ENCODE peak calls at places on chromosomes 16 and 17, in four cellular contexts. One of them, this sample, is unnamed.

GRCh38 chr17:44203731-44204452 is 4.2 kb upstream of the ATXN7L3 start:
- DNase-seq in heart right ventricle: no peak
- DNase-seq in endodermal cell: peak; percentile 91
- DNase-seq in tibial artery: peak; percentile 39
- DNase-seq in this sample: no peak

GRCh38 chr16:4016648-4017047 is 99.6 kb downstream of the ADCY9 start:
- DNase-seq in heart right ventricle: no peak
- DNase-seq in endodermal cell: no peak
- DNase-seq in tibial artery: no peak
- DNase-seq in this sample: no peak

GRCh38 chr16:69364088-69364487 is 12.5 kb upstream of the TMED6 start:
- DNase-seq in endodermal cell: no peak
- DNase-seq in tibial artery: no peak
- DNase-seq in heart right ventricle: no peak
- DNase-seq in this sample: no peak

GRCh38 chr16:19607610-19608280 is 52.2 kb downstream of the VPS35L start:
- DNase-seq in endodermal cell: no peak
- DNase-seq in tibial artery: no peak
- DNase-seq in heart right ventricle: no peak
- DNase-seq in this sample: no peak

GRCh38 chr17:41211845-41212466 is 14.5 kb upstream of the KRTAP9-2 start:
- DNase-seq in tibial artery: no peak
- DNase-seq in endodermal cell: no peak
- DNase-seq in heart right ventricle: no peak
- DNase-seq in this sample: no peak

GRCh38 chr17:10620823-10621222 is 36.3 kb downstream of the MYH3 start:
- DNase-seq in tibial artery: no peak
- DNase-seq in heart right ventricle: no peak
- DNase-seq in endodermal cell: no peak
- DNase-seq in this sample: no peak

GRCh38 chr17:57984936-57985674 is 2.9 kb downstream of the VEZF1 start:
- DNase-seq in heart right ventricle: no peak
- DNase-seq in tibial artery: no peak
- DNase-seq in endodermal cell: no peak
- DNase-seq in this sample: no peak

GRCh38 chr16:71499775-71500364 is 10.7 kb upstream of the ZNF19 start:
- DNase-seq in tibial artery: no peak
- DNase-seq in endodermal cell: peak; percentile 79
- DNase-seq in heart right ventricle: no peak
- DNase-seq in this sample: peak; percentile 47

GRCh38 chr16:53717577-53717976 is 13.6 kb downstream of the FTO start:
- DNase-seq in endodermal cell: no peak
- DNase-seq in tibial artery: no peak
- DNase-seq in heart right ventricle: no peak
- DNase-seq in this sample: no peak

GRCh38 chr17:77944390-77945222 is 13.9 kb upstream of the TNRC6C start:
- DNase-seq in heart right ventricle: no peak
- DNase-seq in tibial artery: no peak
- DNase-seq in endodermal cell: no peak
- DNase-seq in this sample: no peak

GRCh38 chr16:27500801-27501200 is 48.9 kb downstream of the GTF3C1 start:
- DNase-seq in tibial artery: no peak
- DNase-seq in heart right ventricle: no peak
- DNase-seq in endodermal cell: no peak
- DNase-seq in this sample: no peak

GRCh38 chr17:8142887-8143580 is 9.2 kb downstream of the PER1 start:
- DNase-seq in endodermal cell: peak; percentile 44
- DNase-seq in heart right ventricle: no peak
- DNase-seq in tibial artery: no peak
- DNase-seq in this sample: no peak

GRCh38 chr16:9787717-9788116 is 394.5 kb downstream of the GRIN2A start:
- DNase-seq in tibial artery: no peak
- DNase-seq in heart right ventricle: no peak
- DNase-seq in endodermal cell: no peak
- DNase-seq in this sample: no peak

GRCh38 chr16:5512037-5512436 is 414.4 kb upstream of the EEF2KMT start:
- DNase-seq in heart right ventricle: no peak
- DNase-seq in tibial artery: no peak
- DNase-seq in endodermal cell: no peak
- DNase-seq in this sample: no peak

GRCh38 chr17:39752241-39752831 is 14.6 kb downstream of the GRB7 start:
- DNase-seq in tibial artery: no peak
- DNase-seq in endodermal cell: peak; percentile 64
- DNase-seq in heart right ventricle: no peak
- DNase-seq in this sample: no peak

GRCh38 chr16:1464196-1464893 is 10.5 kb downstream of the CLCN7 start:
- DNase-seq in tibial artery: no peak
- DNase-seq in heart right ventricle: no peak
- DNase-seq in endodermal cell: no peak
- DNase-seq in this sample: no peak

GRCh38 chr17:76657505-76658386 is 14.2 kb upstream of the ST6GALNAC1 start:
- DNase-seq in tibial artery: no peak
- DNase-seq in heart right ventricle: no peak
- DNase-seq in endodermal cell: no peak
- DNase-seq in this sample: no peak

GRCh38 chr16:86565644-86566511 is 751 bp upstream of the FOXC2 start:
- DNase-seq in endodermal cell: peak; percentile 76
- DNase-seq in tibial artery: no peak
- DNase-seq in heart right ventricle: no peak
- DNase-seq in this sample: no peak

GRCh38 chr16:74201561-74201960 is 95.1 kb upstream of the PSMD7 start:
- DNase-seq in endodermal cell: no peak
- DNase-seq in tibial artery: no peak
- DNase-seq in heart right ventricle: no peak
- DNase-seq in this sample: no peak

GRCh38 chr17:76275382-76276068 is 10.4 kb downstream of the UBALD2 start:
- DNase-seq in heart right ventricle: no peak
- DNase-seq in endodermal cell: no peak
- DNase-seq in tibial artery: no peak
- DNase-seq in this sample: no peak

GRCh38 chr17:8151641-8152111 is 528 bp downstream of the PER1 start:
- DNase-seq in tibial artery: peak; percentile 91
- DNase-seq in heart right ventricle: peak; percentile 93
- DNase-seq in endodermal cell: peak; percentile 86
- DNase-seq in this sample: no peak

GRCh38 chr16:1890024-1890700 is 18.2 kb upstream of the MEIOB start:
- DNase-seq in endodermal cell: no peak
- DNase-seq in heart right ventricle: no peak
- DNase-seq in tibial artery: no peak
- DNase-seq in this sample: no peak

GRCh38 chr17:48611681-48612455 is 1.1 kb upstream of the HOXB7 start:
- DNase-seq in heart right ventricle: no peak
- DNase-seq in endodermal cell: peak; percentile 86
- DNase-seq in tibial artery: no peak
- DNase-seq in this sample: no peak

GRCh38 chr17:75265614-75266314 is 4.1 kb downstream of the MRPS7 start:
- DNase-seq in tibial artery: no peak
- DNase-seq in heart right ventricle: no peak
- DNase-seq in endodermal cell: no peak
- DNase-seq in this sample: no peak

GRCh38 chr17:57876023-57876865 is 26.4 kb upstream of the MRPS23 start:
- DNase-seq in tibial artery: no peak
- DNase-seq in heart right ventricle: no peak
- DNase-seq in endodermal cell: peak; percentile 87
- DNase-seq in this sample: no peak

GRCh38 chr17:67980456-67980855 is 15.8 kb downstream of the C17orf58 start:
- DNase-seq in tibial artery: no peak
- DNase-seq in endodermal cell: no peak
- DNase-seq in heart right ventricle: no peak
- DNase-seq in this sample: no peak

GRCh38 chr17:1908699-1909309 is 79.0 kb downstream of the RPA1 start:
- DNase-seq in endodermal cell: peak; percentile 92
- DNase-seq in heart right ventricle: no peak
- DNase-seq in tibial artery: peak; percentile 69
- DNase-seq in this sample: peak; percentile 5

GRCh38 chr17:67717192-67717623 is 528 bp upstream of the NOL11 start:
- DNase-seq in heart right ventricle: no peak
- DNase-seq in endodermal cell: no peak
- DNase-seq in tibial artery: no peak
- DNase-seq in this sample: no peak

GRCh38 chr17:2238432-2239169 is 65.0 kb downstream of the SMG6 start:
- DNase-seq in endodermal cell: no peak
- DNase-seq in heart right ventricle: peak; percentile 42
- DNase-seq in tibial artery: peak; percentile 48
- DNase-seq in this sample: no peak

GRCh38 chr16:67461600-67462278 is 19.2 kb downstream of the ATP6V0D1 start:
- DNase-seq in heart right ventricle: no peak
- DNase-seq in endodermal cell: no peak
- DNase-seq in tibial artery: no peak
- DNase-seq in this sample: no peak

GRCh38 chr16:67459066-67459857 is 21.7 kb downstream of the ATP6V0D1 start:
- DNase-seq in endodermal cell: no peak
- DNase-seq in tibial artery: no peak
- DNase-seq in heart right ventricle: peak; percentile 64
- DNase-seq in this sample: no peak

GRCh38 chr16:67460961-67461360 is 20.0 kb downstream of the ATP6V0D1 start:
- DNase-seq in tibial artery: no peak
- DNase-seq in heart right ventricle: no peak
- DNase-seq in endodermal cell: no peak
- DNase-seq in this sample: no peak

GRCh38 chr16:67459858-67460144 is 21.2 kb downstream of the ATP6V0D1 start:
- DNase-seq in tibial artery: no peak
- DNase-seq in endodermal cell: no peak
- DNase-seq in heart right ventricle: no peak
- DNase-seq in this sample: no peak

DNA sequence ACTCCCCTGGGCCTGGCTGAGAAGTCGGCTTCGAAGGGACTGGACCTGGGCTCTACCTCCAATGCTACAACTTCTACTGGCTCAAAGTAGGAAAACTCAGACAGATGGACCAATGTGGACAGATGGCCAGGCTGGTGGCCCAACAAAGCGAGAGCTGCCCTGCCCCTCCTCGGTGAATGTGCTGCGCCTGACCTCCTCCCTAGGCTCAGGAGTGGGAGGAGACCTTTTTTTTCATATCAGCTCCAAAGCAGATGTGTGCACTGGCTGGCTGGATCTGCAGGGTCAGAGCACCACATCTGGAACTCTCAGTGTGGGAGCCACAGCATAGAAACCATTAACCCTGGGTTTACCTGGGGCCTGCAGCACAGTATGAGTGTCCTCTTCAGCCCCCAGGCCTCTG is 20.8 kb downstream of the ATP6V0D1 start:
- DNase-seq in heart right ventricle: no peak
- DNase-seq in tibial artery: no peak
- DNase-seq in endodermal cell: no peak
- DNase-seq in this sample: no peak
- H3K27ac ChIP-seq in heart right ventricle: peak overlapping the region; percentile 82
- H3K27ac ChIP-seq in tibial artery: peak overlapping the region; percentile 54
- H3K27ac ChIP-seq in endodermal cell: no peak overlapping the region
- H3K27ac ChIP-seq in this sample: no peak overlapping the region

GRCh38 chr16:84194470-84195200 is 3.7 kb downstream of the ADAD2 start:
- DNase-seq in tibial artery: no peak
- DNase-seq in heart right ventricle: no peak
- DNase-seq in endodermal cell: no peak
- DNase-seq in this sample: peak; percentile 50

GRCh38 chr16:84194018-84194417 is 3.1 kb downstream of the ADAD2 start:
- DNase-seq in tibial artery: no peak
- DNase-seq in heart right ventricle: no peak
- DNase-seq in endodermal cell: no peak
- DNase-seq in this sample: no peak

GRCh38 chr16:84193480-84193879 is 2.5 kb downstream of the ADAD2 start:
- DNase-seq in tibial artery: no peak
- DNase-seq in heart right ventricle: no peak
- DNase-seq in endodermal cell: no peak
- DNase-seq in this sample: no peak

GRCh38 chr16:84191466-84191865 is 509 bp downstream of the ADAD2 start:
- DNase-seq in heart right ventricle: no peak
- DNase-seq in tibial artery: no peak
- DNase-seq in endodermal cell: no peak
- DNase-seq in this sample: no peak

GRCh38 chr16:84190731-84191388 is at the start of gene ADAD2:
- DNase-seq in heart right ventricle: no peak
- DNase-seq in endodermal cell: peak; percentile 85
- DNase-seq in tibial artery: no peak
- DNase-seq in this sample: no peak
- H3K4me1 ChIP-seq in heart right ventricle: peaks cover 5% of the 10 kb centered on the region
- H3K4me1 ChIP-seq in endodermal cell: no peaks in the 10 kb centered on the region
- H3K4me1 ChIP-seq in tibial artery: peaks cover 5% of the 10 kb centered on the region
- H3K4me1 ChIP-seq in this sample: peaks cover 20% of the 10 kb centered on the region

GRCh38 chr17:82567286-82567685 is 47.8 kb downstream of the FOXK2 start:
- DNase-seq in endodermal cell: no peak
- DNase-seq in heart right ventricle: no peak
- DNase-seq in tibial artery: no peak
- DNase-seq in this sample: no peak
- H3K27ac ChIP-seq in endodermal cell: no peak overlapping the region
- H3K27ac ChIP-seq in heart right ventricle: no peak overlapping the region
- H3K27ac ChIP-seq in tibial artery: no peak overlapping the region
- H3K27ac ChIP-seq in this sample: no peak overlapping the region

GRCh38 chr17:3962217-3963069 is 1.8 kb downstream of the ATP2A3 start:
- DNase-seq in heart right ventricle: no peak
- DNase-seq in tibial artery: no peak
- DNase-seq in endodermal cell: no peak
- DNase-seq in this sample: no peak

GRCh38 chr17:3965123-3965800 is 1.0 kb upstream of the ATP2A3 start:
- DNase-seq in tibial artery: peak; percentile 66
- DNase-seq in heart right ventricle: peak; percentile 60
- DNase-seq in endodermal cell: peak; percentile 95
- DNase-seq in this sample: peak; percentile 78

GRCh38 chr17:3966720-3967363 is 2.6 kb upstream of the ATP2A3 start:
- DNase-seq in heart right ventricle: no peak
- DNase-seq in endodermal cell: no peak
- DNase-seq in tibial artery: no peak
- DNase-seq in this sample: no peak

GRCh38 chr17:3963214-3964201 is 729 bp downstream of the ATP2A3 start:
- DNase-seq in endodermal cell: peak; percentile 77
- DNase-seq in tibial artery: no peak
- DNase-seq in heart right ventricle: no peak
- DNase-seq in this sample: peak; percentile 75

DNA sequence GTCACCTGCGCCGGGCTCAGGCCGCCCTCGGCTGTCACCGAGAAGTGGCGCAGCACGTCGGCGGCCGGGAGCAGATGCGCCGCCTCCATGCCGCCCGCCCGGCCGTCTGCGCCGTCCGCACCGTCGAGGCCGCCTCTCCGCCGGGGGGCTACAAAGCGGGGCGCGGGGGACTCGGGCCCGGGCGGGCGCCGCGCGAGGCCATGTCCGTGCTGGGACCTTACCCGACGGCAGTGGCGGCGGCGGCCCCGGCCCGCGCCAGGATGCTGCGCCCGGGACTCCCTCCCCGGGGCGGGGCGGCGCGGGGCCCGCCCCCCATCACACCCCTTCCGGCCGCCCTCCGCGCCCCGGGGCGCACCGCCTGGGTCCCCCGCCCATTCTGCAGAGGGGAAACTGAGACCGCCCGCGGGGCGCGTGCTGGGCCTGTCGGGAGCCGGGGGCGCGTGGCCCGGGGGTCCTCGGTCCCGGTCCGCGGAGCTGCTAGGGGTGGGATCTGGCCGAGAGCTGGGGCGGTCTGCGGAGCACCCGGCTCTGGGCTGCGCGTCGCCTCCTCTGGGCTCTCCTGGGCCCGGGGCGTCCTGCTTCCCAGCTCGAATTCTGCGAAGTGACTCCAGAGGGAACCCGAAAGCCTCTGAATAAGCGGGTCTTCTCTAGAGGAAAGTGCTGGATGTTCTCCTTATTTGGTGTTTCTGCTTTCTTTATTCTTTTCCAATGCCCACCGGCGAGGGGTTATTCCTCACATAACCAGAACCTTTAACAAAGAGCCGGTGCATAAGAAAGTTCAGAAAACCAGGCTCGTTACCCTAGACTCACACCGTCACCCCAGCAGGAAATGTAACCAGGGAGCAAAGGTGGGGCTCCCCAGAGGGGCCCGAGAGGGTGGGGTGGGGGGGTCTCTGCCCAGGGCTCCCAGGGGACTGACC is at the start of gene ATP2A3:
- DNase-seq in heart right ventricle: peak; percentile 57
- DNase-seq in endodermal cell: peak; percentile 83
- DNase-seq in tibial artery: no peak
- DNase-seq in this sample: peak; percentile 61
- H3K4me1 ChIP-seq in heart right ventricle: peaks cover 53% of the 10 kb centered on the region
- H3K4me1 ChIP-seq in endodermal cell: no peaks in the 10 kb centered on the region
- H3K4me1 ChIP-seq in tibial artery: peaks cover 29% of the 10 kb centered on the region
- H3K4me1 ChIP-seq in this sample: peaks cover 45% of the 10 kb centered on the region